ENCODE peak calls at places on chromosomes 13 and 19, in ten cellular contexts. S, O, V, D, Z, N, C, E, B and P are unnamed samples. For H3K4me1, the result is how much of the 10 kb centered on the place peaks cover.

GRCh38 chr19:38360351-38360750 is 14.0 kb upstream of the PSMD8 start:
- DNase-seq in B (no peak), Z (no peak), C (no peak), N (no peak), D (no peak), S (no peak), O (no peak), E (no peak), V (no peak), P (no peak)

GRCh38 chr19:16342002-16342715 is 17.5 kb downstream of the KLF2 start:
- DNase-seq in S (peak), E (no peak), O (peak), Z (no peak), V (no peak), C (no peak), B (no peak), N (no peak), D (peak), P (peak)

GRCh38 chr19:28159065-28159464 is 1053.9 kb downstream of the UQCRFS1 start:
- DNase-seq in E (no peak), C (no peak), D (no peak), O (no peak), N (no peak), Z (no peak), B (no peak), V (no peak), S (no peak), P (no peak)

GRCh38 chr13:41707192-41707858 is 250.0 kb downstream of the RGCC start:
- DNase-seq in C (no peak), B (no peak), V (no peak), E (no peak), N (no peak), D (no peak), Z (no peak), S (no peak), O (no peak), P (no peak)

GRCh38 chr13:76848596-76848995 is 37.6 kb downstream of the KCTD12 start:
- DNase-seq in E (peak), C (no peak), V (no peak), N (no peak), O (peak), D (peak), S (no peak), B (no peak), Z (no peak), P (no peak)

GRCh38 chr19:6211632-6212402 is 68.0 kb downstream of the MLLT1 start:
- DNase-seq in S (no peak), O (no peak), B (no peak), N (peak), V (no peak), Z (peak), D (no peak), C (no peak), E (peak), P (no peak)

GRCh38 chr19:11949201-11949600 is 15.6 kb upstream of the ZNF763 start:
- DNase-seq in E (no peak), Z (no peak), N (no peak), D (no peak), O (no peak), B (no peak), C (no peak), V (no peak), S (no peak), P (no peak)

GRCh38 chr13:73519720-73520119 is 460.9 kb downstream of the KLF5 start:
- DNase-seq in Z (no peak), B (no peak), E (no peak), V (no peak), C (no peak), S (no peak), O (no peak), N (no peak), D (no peak), P (no peak)

GRCh38 chr13:39952244-39953233 is 297.1 kb downstream of the COG6 start:
- DNase-seq in V (no peak), O (no peak), N (no peak), S (no peak), C (no peak), Z (no peak), E (no peak), D (no peak), B (no peak), P (no peak)

GRCh38 chr13:94162289-94162688 is 317.2 kb downstream of the DCT start:
- DNase-seq in O (no peak), N (no peak), B (no peak), C (no peak), V (no peak), D (peak), Z (no peak), E (no peak), S (no peak), P (no peak)

GRCh38 chr13:73397486-73398020 is 338.7 kb downstream of the KLF5 start:
- DNase-seq in V (no peak), C (no peak), D (no peak), O (no peak), E (no peak), N (no peak), S (no peak), B (no peak), Z (no peak), P (no peak)

GRCh38 chr19:49712397-49712859 is 21.5 kb downstream of the CPT1C start:
- DNase-seq in V (no peak), N (no peak), S (no peak), Z (peak), B (no peak), O (peak), E (no peak), D (peak), C (no peak), P (no peak)

GRCh38 chr13:78045916-78046315 is 127.3 kb upstream of the EDNRB start:
- DNase-seq in E (no peak), O (no peak), Z (no peak), B (no peak), S (no peak), N (no peak), C (no peak), D (no peak), V (no peak), P (no peak)

GRCh38 chr13:81664872-81665271 is 1323.9 kb upstream of the SPRY2 start:
- DNase-seq in B (no peak), Z (no peak), E (no peak), C (no peak), V (no peak), O (no peak), D (no peak), S (no peak), N (no peak), P (no peak)

GRCh38 chr13:79987323-79987722 is 353.6 kb downstream of the SPRY2 start:
- DNase-seq in V (no peak), N (no peak), B (no peak), E (no peak), Z (no peak), O (no peak), D (no peak), C (no peak), S (no peak), P (no peak)

GRCh38 chr13:76991796-76992547 is at the start of gene CLN5:
- DNase-seq in O (peak), B (peak), E (peak), D (peak), C (peak), N (peak), Z (peak), V (peak), S (peak), P (peak)

GRCh38 chr19:18211683-18212082 is 7.8 kb upstream of the RAB3A start:
- DNase-seq in S (no peak), O (no peak), N (no peak), C (no peak), V (no peak), Z (no peak), B (no peak), E (no peak), D (no peak), P (no peak)

GRCh38 chr13:62320129-62320724 is 904.6 kb upstream of the PCDH20 start:
- DNase-seq in B (no peak), C (no peak), E (no peak), S (no peak), D (no peak), O (peak), V (no peak), Z (peak), N (no peak), P (no peak)

GRCh38 chr13:31049833-31050232 is 111.9 kb downstream of the HSPH1 start:
- DNase-seq in S (no peak), E (no peak), B (no peak), N (no peak), V (no peak), D (peak), O (no peak), Z (no peak), C (no peak), P (no peak)

GRCh38 chr13:45122941-45123340 is 2.6 kb downstream of the GTF2F2 start:
- DNase-seq in Z (no peak), C (no peak), V (no peak), O (no peak), E (no peak), D (no peak), S (no peak), N (no peak), B (no peak), P (no peak)

GRCh38 chr13:59776924-59777690 is 386.6 kb downstream of the DIAPH3 start:
- DNase-seq in B (no peak), O (no peak), Z (no peak), S (no peak), C (no peak), D (no peak), E (no peak), N (no peak), V (no peak), P (no peak)

GRCh38 chr13:30847697-30848307 is 58.3 kb upstream of the MEDAG start:
- DNase-seq in Z (no peak), D (no peak), O (peak), E (no peak), C (no peak), V (no peak), S (no peak), N (no peak), B (no peak), P (no peak)

GRCh38 chr13:72530471-72530870 is 197.0 kb downstream of the MZT1 start:
- DNase-seq in C (no peak), V (no peak), O (no peak), B (no peak), S (no peak), D (no peak), Z (no peak), N (no peak), E (no peak), P (no peak)

GRCh38 chr13:73215807-73216206 is 157.0 kb downstream of the KLF5 start:
- DNase-seq in C (peak), S (no peak), O (no peak), N (no peak), B (no peak), D (no peak), Z (no peak), E (no peak), V (no peak), P (no peak)

GRCh38 chr19:40530091-40530901 is 46.4 kb upstream of the SHKBP1 start:
- DNase-seq in D (no peak), C (no peak), E (no peak), O (no peak), Z (peak), V (no peak), B (no peak), N (peak), S (peak), P (peak)
- H3K4me3 ChIP-seq in D (peak), C (peak), E (no peak), O (no peak), Z (peak), V (no peak), B (no peak), N (peak), S (no peak), P (no peak)

DNA sequence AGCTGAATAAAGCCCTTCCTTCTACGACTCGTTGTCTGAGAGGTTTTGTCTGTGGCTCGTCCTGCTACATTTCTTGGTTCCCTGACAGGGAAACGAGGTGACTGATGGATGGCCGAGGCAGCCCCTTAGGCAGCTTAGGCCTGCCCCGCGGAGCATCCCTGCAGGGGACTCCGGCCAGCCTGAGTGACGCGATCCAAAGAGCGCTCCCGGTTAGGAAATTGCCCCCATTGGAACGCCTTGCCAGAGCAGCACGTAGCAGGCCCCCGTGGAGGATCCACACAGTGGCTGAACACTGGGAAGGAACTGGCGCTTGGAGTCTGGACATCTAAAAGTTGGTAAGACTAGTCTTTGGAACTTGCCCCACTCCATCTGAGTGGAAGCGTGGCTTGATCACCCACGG is 296.8 kb upstream of the SGCG start:
- DNase-seq in B (no peak), O (no peak), C (no peak), D (no peak), E (no peak), N (peak), S (no peak), V (no peak), Z (no peak), P (no peak)
- H3K27ac ChIP-seq in B (no peak), O (no peak), C (no peak), D (no peak), E (no peak), N (no peak), S (no peak), V (no peak), Z (no peak), P (no peak)

GRCh38 chr13:114127473-114128347 is 4.7 kb downstream of the RASA3 start:
- DNase-seq in S (no peak), O (no peak), V (no peak), D (no peak), Z (no peak), N (no peak), C (no peak), B (no peak), E (no peak), P (no peak)
- H3K4me1 ChIP-seq in S (under half), O (under half), V (under half), D (half or more), Z (under half), N (half or more), C (half or more), B (half or more), E (half or more), P (half or more)

GRCh38 chr13:99984134-99984462 is 2.5 kb downstream of the ZIC2 start:
- DNase-seq in O (no peak), S (no peak), C (no peak), B (no peak), D (no peak), Z (peak), N (no peak), E (no peak), V (no peak), P (no peak)

GRCh38 chr13:99984463-99985242 is 3.1 kb downstream of the ZIC2 start:
- DNase-seq in S (no peak), N (no peak), B (no peak), O (no peak), D (no peak), C (no peak), Z (peak), V (no peak), E (no peak), P (no peak)

GRCh38 chr13:99982021-99982740 is 597 bp downstream of the ZIC2 start:
- DNase-seq in V (no peak), Z (peak), O (no peak), D (no peak), C (no peak), S (peak), B (no peak), N (peak), E (no peak), P (no peak)

GRCh38 chr13:99982741-99983400 is 1.3 kb downstream of the ZIC2 start:
- DNase-seq in C (no peak), B (no peak), E (no peak), O (no peak), S (no peak), V (no peak), N (peak), D (no peak), Z (peak), P (no peak)

GRCh38 chr13:99983401-99984133 is 2.0 kb downstream of the ZIC2 start:
- DNase-seq in Z (peak), V (no peak), C (no peak), N (peak), E (no peak), S (no peak), D (no peak), B (no peak), O (no peak), P (peak)
- H3K4me3 ChIP-seq in Z (no peak), V (no peak), C (no peak), N (no peak), E (no peak), S (no peak), D (no peak), B (no peak), O (no peak), P (no peak)

GRCh38 chr13:33874871-33875270 is 56.9 kb downstream of the RFC3 start:
- DNase-seq in V (no peak), C (no peak), O (no peak), B (no peak), Z (no peak), S (no peak), E (no peak), D (no peak), N (no peak), P (no peak)

GRCh38 chr13:33871207-33872004 is 53.5 kb downstream of the RFC3 start:
- DNase-seq in C (no peak), N (no peak), Z (no peak), S (no peak), E (no peak), V (no peak), B (no peak), O (no peak), D (no peak), P (no peak)

GRCh38 chr13:33870046-33870668 is 52.2 kb downstream of the RFC3 start:
- DNase-seq in C (no peak), N (no peak), E (no peak), S (no peak), Z (no peak), D (no peak), B (no peak), O (peak), V (no peak), P (no peak)

GRCh38 chr13:33873251-33873908 is 55.4 kb downstream of the RFC3 start:
- DNase-seq in O (no peak), Z (no peak), C (no peak), B (no peak), V (no peak), D (no peak), E (no peak), S (no peak), N (no peak), P (no peak)

GRCh38 chr13:33872005-33872351 is 54.0 kb downstream of the RFC3 start:
- DNase-seq in Z (no peak), N (no peak), O (peak), C (no peak), V (no peak), D (no peak), S (no peak), B (no peak), E (no peak), P (no peak)
- H3K27ac ChIP-seq in Z (no peak), N (no peak), O (no peak), C (no peak), V (no peak), D (no peak), S (no peak), B (no peak), E (no peak), P (no peak)

GRCh38 chr19:10100163-10100785 is 2.2 kb downstream of the ANGPTL6 start:
- DNase-seq in D (no peak), E (no peak), N (no peak), S (no peak), V (no peak), Z (no peak), B (no peak), C (no peak), O (no peak), P (no peak)
- H3K4me1 ChIP-seq in D (under half), E (under half), N (under half), S (under half), V (under half), Z (under half), B (under half), C (under half), O (under half), P (half or more)

GRCh38 chr13:110888390-110888789 is 26.5 kb downstream of the ANKRD10 start:
- DNase-seq in B (no peak), S (no peak), E (no peak), O (no peak), V (no peak), C (no peak), D (no peak), Z (no peak), N (no peak), P (no peak)
- H3K4me3 ChIP-seq in B (no peak), S (no peak), E (no peak), O (no peak), V (no peak), C (no peak), D (no peak), Z (no peak), N (no peak), P (no peak)

DNA sequence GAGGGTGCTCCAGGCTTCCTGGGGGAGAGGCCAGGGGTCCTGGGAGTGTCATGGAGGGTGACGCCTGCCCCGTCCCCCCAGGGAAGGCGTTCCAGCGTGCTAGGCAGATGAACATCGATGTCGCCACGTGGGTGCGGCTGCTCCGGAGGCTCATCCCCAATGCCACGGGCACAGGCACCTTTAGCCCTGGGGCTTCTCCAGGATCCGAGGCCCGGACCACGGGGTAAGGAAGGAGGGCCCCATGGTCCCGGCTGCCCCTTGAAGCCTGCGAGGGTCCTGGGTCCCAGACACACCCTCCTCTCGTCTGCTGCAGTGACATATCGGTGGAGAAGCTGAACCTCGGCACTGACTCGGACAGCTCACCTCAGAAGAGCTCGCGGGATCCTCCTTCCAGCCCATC is 11.4 kb downstream of the PTGER1 start:
- DNase-seq in O (no peak), Z (no peak), N (no peak), C (no peak), B (no peak), V (no peak), D (no peak), E (no peak), S (no peak), P (no peak)
- H3K27ac ChIP-seq in O (no peak), Z (no peak), N (no peak), C (no peak), B (no peak), V (no peak), D (no peak), E (no peak), S (no peak), P (no peak)

DNA sequence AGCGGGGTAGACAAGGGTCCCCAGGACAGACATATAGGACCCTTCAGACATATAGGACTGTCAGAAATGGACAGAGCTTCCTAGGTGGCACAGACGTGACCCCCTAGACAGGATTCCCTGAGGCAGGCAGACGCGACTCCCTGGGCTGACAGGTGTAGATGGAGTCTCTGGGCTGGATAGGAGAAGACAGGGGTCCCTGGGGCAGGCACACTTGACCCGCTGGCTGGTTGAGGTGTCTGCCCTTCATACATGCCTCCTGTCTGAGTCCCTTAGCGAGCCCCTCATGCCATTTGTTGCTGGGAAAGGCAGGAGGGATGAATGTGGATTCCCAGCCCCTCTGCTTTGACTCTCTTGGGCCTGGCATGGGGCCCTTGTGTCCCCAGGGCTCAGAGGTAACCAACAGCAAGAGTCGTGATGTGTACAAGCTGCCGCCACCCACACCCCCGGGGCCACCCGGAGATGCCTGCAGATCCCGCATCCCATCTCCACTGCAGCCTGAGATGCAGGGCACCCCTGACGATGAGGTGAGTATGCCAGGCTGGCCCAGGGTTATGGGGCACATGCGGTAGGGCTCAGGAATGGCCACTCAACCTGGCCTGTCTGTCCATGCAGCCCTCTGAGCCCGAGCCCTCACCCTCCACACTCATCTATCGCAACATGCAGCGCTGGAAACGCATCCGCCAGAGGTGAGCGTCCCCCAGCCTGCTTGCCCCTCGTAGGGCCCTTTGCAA is 3.0 kb downstream of the HSPB6 start:
- DNase-seq in O (no peak), Z (no peak), S (no peak), D (no peak), V (no peak), N (peak), B (no peak), E (no peak), C (no peak), P (no peak)
- H3K4me1 ChIP-seq in O (under half), Z (under half), S (under half), D (half or more), V (under half), N (under half), B (half or more), E (under half), C (half or more), P (under half)